ENCODE peak calls at places on chromosomes 2 and 18, in ten cellular contexts. One of them, this sample, is unnamed.

GRCh38 chr2:173456960-173457359 is 102.3 kb downstream of the CDCA7 start:
- DNase-seq in upper lobe of left lung: no peak
- DNase-seq in HT1080: no peak
- DNase-seq in astrocyte: no peak
- DNase-seq in kidney: no peak
- DNase-seq in body of pancreas: no peak
- DNase-seq in stimulated activated CD8-positive, alpha-beta memory T cell treated with anti-CD3 and anti-CD28 coated beads, Interleukin-4, amount 100 ng/mL, for 4 hours: no peak
- DNase-seq in Daoy: no peak
- DNase-seq in thyroid gland: no peak
- DNase-seq in psoas muscle: no peak
- DNase-seq in this sample: no peak

GRCh38 chr2:70986499-70987189 is 8.0 kb downstream of the TEX261 start:
- DNase-seq in upper lobe of left lung: no peak
- DNase-seq in body of pancreas: peak
- DNase-seq in astrocyte: no peak
- DNase-seq in HT1080: no peak
- DNase-seq in thyroid gland: no peak
- DNase-seq in psoas muscle: no peak
- DNase-seq in stimulated activated CD8-positive, alpha-beta memory T cell treated with anti-CD3 and anti-CD28 coated beads, Interleukin-4, amount 100 ng/mL, for 4 hours: no peak
- DNase-seq in Daoy: no peak
- DNase-seq in kidney: no peak
- DNase-seq in this sample: no peak

GRCh38 chr2:25481381-25482310 is 139.9 kb upstream of the DNMT3A start:
- DNase-seq in HT1080: peak
- DNase-seq in upper lobe of left lung: no peak
- DNase-seq in psoas muscle: no peak
- DNase-seq in thyroid gland: peak
- DNase-seq in body of pancreas: no peak
- DNase-seq in astrocyte: peak
- DNase-seq in stimulated activated CD8-positive, alpha-beta memory T cell treated with anti-CD3 and anti-CD28 coated beads, Interleukin-4, amount 100 ng/mL, for 4 hours: no peak
- DNase-seq in kidney: no peak
- DNase-seq in Daoy: peak
- DNase-seq in this sample: no peak

GRCh38 chr2:191569025-191569424 is 108.9 kb upstream of the NABP1 start:
- DNase-seq in thyroid gland: no peak
- DNase-seq in Daoy: no peak
- DNase-seq in astrocyte: no peak
- DNase-seq in psoas muscle: no peak
- DNase-seq in HT1080: peak
- DNase-seq in kidney: no peak
- DNase-seq in stimulated activated CD8-positive, alpha-beta memory T cell treated with anti-CD3 and anti-CD28 coated beads, Interleukin-4, amount 100 ng/mL, for 4 hours: no peak
- DNase-seq in upper lobe of left lung: no peak
- DNase-seq in body of pancreas: no peak
- DNase-seq in this sample: peak

GRCh38 chr18:70672581-70672980 is 383.7 kb downstream of the SOCS6 start:
- DNase-seq in thyroid gland: no peak
- DNase-seq in astrocyte: no peak
- DNase-seq in psoas muscle: no peak
- DNase-seq in upper lobe of left lung: no peak
- DNase-seq in stimulated activated CD8-positive, alpha-beta memory T cell treated with anti-CD3 and anti-CD28 coated beads, Interleukin-4, amount 100 ng/mL, for 4 hours: no peak
- DNase-seq in Daoy: no peak
- DNase-seq in kidney: no peak
- DNase-seq in HT1080: no peak
- DNase-seq in body of pancreas: no peak
- DNase-seq in this sample: no peak

GRCh38 chr2:75539955-75540716 is 20.6 kb downstream of the EVA1A start:
- DNase-seq in HT1080: no peak
- DNase-seq in upper lobe of left lung: no peak
- DNase-seq in stimulated activated CD8-positive, alpha-beta memory T cell treated with anti-CD3 and anti-CD28 coated beads, Interleukin-4, amount 100 ng/mL, for 4 hours: no peak
- DNase-seq in thyroid gland: no peak
- DNase-seq in Daoy: no peak
- DNase-seq in body of pancreas: no peak
- DNase-seq in psoas muscle: no peak
- DNase-seq in kidney: no peak
- DNase-seq in astrocyte: no peak
- DNase-seq in this sample: no peak

GRCh38 chr2:55112229-55113016 is 62.2 kb upstream of the RTN4 start:
- DNase-seq in stimulated activated CD8-positive, alpha-beta memory T cell treated with anti-CD3 and anti-CD28 coated beads, Interleukin-4, amount 100 ng/mL, for 4 hours: no peak
- DNase-seq in astrocyte: peak
- DNase-seq in HT1080: no peak
- DNase-seq in Daoy: peak
- DNase-seq in kidney: peak
- DNase-seq in thyroid gland: peak
- DNase-seq in body of pancreas: peak
- DNase-seq in psoas muscle: peak
- DNase-seq in upper lobe of left lung: no peak
- DNase-seq in this sample: no peak

GRCh38 chr2:179818546-179818945 is 42.9 kb downstream of the ZNF385B start:
- DNase-seq in astrocyte: peak
- DNase-seq in upper lobe of left lung: no peak
- DNase-seq in stimulated activated CD8-positive, alpha-beta memory T cell treated with anti-CD3 and anti-CD28 coated beads, Interleukin-4, amount 100 ng/mL, for 4 hours: no peak
- DNase-seq in psoas muscle: no peak
- DNase-seq in Daoy: peak
- DNase-seq in HT1080: peak
- DNase-seq in kidney: no peak
- DNase-seq in body of pancreas: no peak
- DNase-seq in thyroid gland: no peak
- DNase-seq in this sample: no peak

GRCh38 chr2:223122706-223123265 is 70.8 kb downstream of the KCNE4 start:
- DNase-seq in body of pancreas: no peak
- DNase-seq in upper lobe of left lung: no peak
- DNase-seq in psoas muscle: no peak
- DNase-seq in HT1080: no peak
- DNase-seq in thyroid gland: no peak
- DNase-seq in kidney: no peak
- DNase-seq in astrocyte: no peak
- DNase-seq in stimulated activated CD8-positive, alpha-beta memory T cell treated with anti-CD3 and anti-CD28 coated beads, Interleukin-4, amount 100 ng/mL, for 4 hours: no peak
- DNase-seq in Daoy: no peak
- DNase-seq in this sample: no peak

GRCh38 chr2:135768863-135769262 is 27.2 kb downstream of the UBXN4 start:
- DNase-seq in thyroid gland: no peak
- DNase-seq in upper lobe of left lung: no peak
- DNase-seq in psoas muscle: no peak
- DNase-seq in astrocyte: no peak
- DNase-seq in HT1080: no peak
- DNase-seq in body of pancreas: no peak
- DNase-seq in kidney: no peak
- DNase-seq in stimulated activated CD8-positive, alpha-beta memory T cell treated with anti-CD3 and anti-CD28 coated beads, Interleukin-4, amount 100 ng/mL, for 4 hours: no peak
- DNase-seq in Daoy: no peak
- DNase-seq in this sample: no peak

GRCh38 chr18:47215554-47216138 is 35.8 kb downstream of the SKOR2 start:
- DNase-seq in stimulated activated CD8-positive, alpha-beta memory T cell treated with anti-CD3 and anti-CD28 coated beads, Interleukin-4, amount 100 ng/mL, for 4 hours: no peak
- DNase-seq in astrocyte: peak
- DNase-seq in thyroid gland: peak
- DNase-seq in upper lobe of left lung: no peak
- DNase-seq in body of pancreas: no peak
- DNase-seq in Daoy: peak
- DNase-seq in psoas muscle: no peak
- DNase-seq in kidney: no peak
- DNase-seq in HT1080: peak
- DNase-seq in this sample: peak

GRCh38 chr2:130883520-130883919 is 46.8 kb downstream of the ARHGEF4 start:
- DNase-seq in body of pancreas: no peak
- DNase-seq in upper lobe of left lung: no peak
- DNase-seq in Daoy: no peak
- DNase-seq in astrocyte: no peak
- DNase-seq in HT1080: no peak
- DNase-seq in thyroid gland: no peak
- DNase-seq in stimulated activated CD8-positive, alpha-beta memory T cell treated with anti-CD3 and anti-CD28 coated beads, Interleukin-4, amount 100 ng/mL, for 4 hours: no peak
- DNase-seq in psoas muscle: no peak
- DNase-seq in kidney: no peak
- DNase-seq in this sample: no peak

GRCh38 chr2:146135245-146135644 is 1615.3 kb upstream of the ZEB2 start:
- DNase-seq in astrocyte: no peak
- DNase-seq in thyroid gland: no peak
- DNase-seq in kidney: no peak
- DNase-seq in upper lobe of left lung: no peak
- DNase-seq in stimulated activated CD8-positive, alpha-beta memory T cell treated with anti-CD3 and anti-CD28 coated beads, Interleukin-4, amount 100 ng/mL, for 4 hours: no peak
- DNase-seq in Daoy: no peak
- DNase-seq in HT1080: no peak
- DNase-seq in body of pancreas: no peak
- DNase-seq in psoas muscle: no peak
- DNase-seq in this sample: peak

GRCh38 chr2:132424526-132425121 is 8.0 kb downstream of the GPR39 start:
- DNase-seq in astrocyte: peak
- DNase-seq in HT1080: no peak
- DNase-seq in body of pancreas: peak
- DNase-seq in thyroid gland: peak
- DNase-seq in upper lobe of left lung: no peak
- DNase-seq in kidney: no peak
- DNase-seq in Daoy: no peak
- DNase-seq in psoas muscle: no peak
- DNase-seq in stimulated activated CD8-positive, alpha-beta memory T cell treated with anti-CD3 and anti-CD28 coated beads, Interleukin-4, amount 100 ng/mL, for 4 hours: no peak
- DNase-seq in this sample: no peak

GRCh38 chr2:69309336-69310048 is 77.5 kb downstream of the GFPT1 start:
- DNase-seq in HT1080: no peak
- DNase-seq in stimulated activated CD8-positive, alpha-beta memory T cell treated with anti-CD3 and anti-CD28 coated beads, Interleukin-4, amount 100 ng/mL, for 4 hours: no peak
- DNase-seq in Daoy: no peak
- DNase-seq in body of pancreas: peak
- DNase-seq in kidney: no peak
- DNase-seq in psoas muscle: no peak
- DNase-seq in astrocyte: peak
- DNase-seq in upper lobe of left lung: no peak
- DNase-seq in thyroid gland: peak
- DNase-seq in this sample: no peak

GRCh38 chr2:58427572-58428285 is 186.6 kb upstream of the FANCL start:
- DNase-seq in psoas muscle: no peak
- DNase-seq in kidney: peak
- DNase-seq in stimulated activated CD8-positive, alpha-beta memory T cell treated with anti-CD3 and anti-CD28 coated beads, Interleukin-4, amount 100 ng/mL, for 4 hours: no peak
- DNase-seq in thyroid gland: peak
- DNase-seq in astrocyte: peak
- DNase-seq in Daoy: peak
- DNase-seq in HT1080: no peak
- DNase-seq in body of pancreas: peak
- DNase-seq in upper lobe of left lung: no peak
- DNase-seq in this sample: peak

GRCh38 chr2:238904177-238904576 is 56.3 kb downstream of the TWIST2 start:
- DNase-seq in psoas muscle: no peak
- DNase-seq in kidney: no peak
- DNase-seq in Daoy: no peak
- DNase-seq in HT1080: no peak
- DNase-seq in astrocyte: no peak
- DNase-seq in stimulated activated CD8-positive, alpha-beta memory T cell treated with anti-CD3 and anti-CD28 coated beads, Interleukin-4, amount 100 ng/mL, for 4 hours: no peak
- DNase-seq in thyroid gland: no peak
- DNase-seq in body of pancreas: no peak
- DNase-seq in upper lobe of left lung: no peak
- DNase-seq in this sample: no peak

GRCh38 chr18:49041677-49042570 is 91.2 kb upstream of the SMAD7 start:
- DNase-seq in upper lobe of left lung: peak
- DNase-seq in psoas muscle: no peak
- DNase-seq in HT1080: peak
- DNase-seq in thyroid gland: peak
- DNase-seq in Daoy: peak
- DNase-seq in stimulated activated CD8-positive, alpha-beta memory T cell treated with anti-CD3 and anti-CD28 coated beads, Interleukin-4, amount 100 ng/mL, for 4 hours: no peak
- DNase-seq in astrocyte: peak
- DNase-seq in kidney: no peak
- DNase-seq in body of pancreas: peak
- DNase-seq in this sample: peak

GRCh38 chr2:20584045-20584636 is 66.8 kb downstream of the HS1BP3 start:
- DNase-seq in psoas muscle: peak
- DNase-seq in Daoy: no peak
- DNase-seq in HT1080: no peak
- DNase-seq in body of pancreas: no peak
- DNase-seq in stimulated activated CD8-positive, alpha-beta memory T cell treated with anti-CD3 and anti-CD28 coated beads, Interleukin-4, amount 100 ng/mL, for 4 hours: no peak
- DNase-seq in astrocyte: no peak
- DNase-seq in kidney: peak
- DNase-seq in thyroid gland: peak
- DNase-seq in upper lobe of left lung: no peak
- DNase-seq in this sample: no peak

GRCh38 chr2:225894240-225894980 is 494.9 kb downstream of the NYAP2 start:
- DNase-seq in astrocyte: peak
- DNase-seq in kidney: no peak
- DNase-seq in upper lobe of left lung: no peak
- DNase-seq in HT1080: peak
- DNase-seq in Daoy: peak
- DNase-seq in thyroid gland: no peak
- DNase-seq in psoas muscle: no peak
- DNase-seq in body of pancreas: no peak
- DNase-seq in stimulated activated CD8-positive, alpha-beta memory T cell treated with anti-CD3 and anti-CD28 coated beads, Interleukin-4, amount 100 ng/mL, for 4 hours: no peak
- DNase-seq in this sample: peak

GRCh38 chr2:73707058-73707457 is 30.1 kb downstream of the TPRKB start:
- DNase-seq in upper lobe of left lung: no peak
- DNase-seq in HT1080: no peak
- DNase-seq in astrocyte: no peak
- DNase-seq in body of pancreas: no peak
- DNase-seq in kidney: no peak
- DNase-seq in psoas muscle: no peak
- DNase-seq in thyroid gland: no peak
- DNase-seq in stimulated activated CD8-positive, alpha-beta memory T cell treated with anti-CD3 and anti-CD28 coated beads, Interleukin-4, amount 100 ng/mL, for 4 hours: no peak
- DNase-seq in Daoy: no peak
- DNase-seq in this sample: no peak

GRCh38 chr2:27194538-27195354 is 17.1 kb upstream of the ATRAID start:
- DNase-seq in stimulated activated CD8-positive, alpha-beta memory T cell treated with anti-CD3 and anti-CD28 coated beads, Interleukin-4, amount 100 ng/mL, for 4 hours: no peak
- DNase-seq in kidney: no peak
- DNase-seq in HT1080: no peak
- DNase-seq in thyroid gland: peak
- DNase-seq in astrocyte: no peak
- DNase-seq in body of pancreas: no peak
- DNase-seq in psoas muscle: no peak
- DNase-seq in upper lobe of left lung: no peak
- DNase-seq in Daoy: no peak
- DNase-seq in this sample: peak

GRCh38 chr18:12049983-12050811 is 43.4 kb upstream of the ANKRD62 start:
- DNase-seq in kidney: peak
- DNase-seq in astrocyte: no peak
- DNase-seq in psoas muscle: no peak
- DNase-seq in Daoy: no peak
- DNase-seq in upper lobe of left lung: no peak
- DNase-seq in stimulated activated CD8-positive, alpha-beta memory T cell treated with anti-CD3 and anti-CD28 coated beads, Interleukin-4, amount 100 ng/mL, for 4 hours: no peak
- DNase-seq in thyroid gland: peak
- DNase-seq in HT1080: no peak
- DNase-seq in body of pancreas: no peak
- DNase-seq in this sample: no peak

GRCh38 chr2:241562269-241562891 is 3.8 kb downstream of the BOK start:
- DNase-seq in Daoy: no peak
- DNase-seq in astrocyte: no peak
- DNase-seq in psoas muscle: peak
- DNase-seq in kidney: peak
- DNase-seq in upper lobe of left lung: no peak
- DNase-seq in stimulated activated CD8-positive, alpha-beta memory T cell treated with anti-CD3 and anti-CD28 coated beads, Interleukin-4, amount 100 ng/mL, for 4 hours: no peak
- DNase-seq in thyroid gland: no peak
- DNase-seq in HT1080: no peak
- DNase-seq in body of pancreas: no peak
- DNase-seq in this sample: no peak

GRCh38 chr2:205764502-205764815 is 82.2 kb downstream of the NRP2 start:
- DNase-seq in stimulated activated CD8-positive, alpha-beta memory T cell treated with anti-CD3 and anti-CD28 coated beads, Interleukin-4, amount 100 ng/mL, for 4 hours: no peak
- DNase-seq in HT1080: no peak
- DNase-seq in astrocyte: no peak
- DNase-seq in thyroid gland: no peak
- DNase-seq in upper lobe of left lung: no peak
- DNase-seq in Daoy: no peak
- DNase-seq in body of pancreas: no peak
- DNase-seq in kidney: no peak
- DNase-seq in psoas muscle: no peak
- DNase-seq in this sample: no peak

GRCh38 chr2:202842690-202843089 is 28.9 kb downstream of the ICA1L start:
- DNase-seq in kidney: no peak
- DNase-seq in psoas muscle: no peak
- DNase-seq in thyroid gland: no peak
- DNase-seq in Daoy: no peak
- DNase-seq in body of pancreas: no peak
- DNase-seq in upper lobe of left lung: no peak
- DNase-seq in astrocyte: no peak
- DNase-seq in stimulated activated CD8-positive, alpha-beta memory T cell treated with anti-CD3 and anti-CD28 coated beads, Interleukin-4, amount 100 ng/mL, for 4 hours: no peak
- DNase-seq in HT1080: no peak
- DNase-seq in this sample: no peak

GRCh38 chr18:33802955-33803354 is 224.9 kb downstream of the ASXL3 start:
- DNase-seq in psoas muscle: no peak
- DNase-seq in body of pancreas: peak
- DNase-seq in HT1080: no peak
- DNase-seq in upper lobe of left lung: peak
- DNase-seq in stimulated activated CD8-positive, alpha-beta memory T cell treated with anti-CD3 and anti-CD28 coated beads, Interleukin-4, amount 100 ng/mL, for 4 hours: no peak
- DNase-seq in Daoy: no peak
- DNase-seq in thyroid gland: peak
- DNase-seq in astrocyte: no peak
- DNase-seq in kidney: no peak
- DNase-seq in this sample: no peak

GRCh38 chr18:27120246-27120645 is 64.9 kb downstream of the CHST9 start:
- DNase-seq in thyroid gland: no peak
- DNase-seq in body of pancreas: no peak
- DNase-seq in psoas muscle: no peak
- DNase-seq in astrocyte: peak
- DNase-seq in HT1080: peak
- DNase-seq in stimulated activated CD8-positive, alpha-beta memory T cell treated with anti-CD3 and anti-CD28 coated beads, Interleukin-4, amount 100 ng/mL, for 4 hours: no peak
- DNase-seq in kidney: no peak
- DNase-seq in upper lobe of left lung: no peak
- DNase-seq in Daoy: peak
- DNase-seq in this sample: no peak

This sample was measured in H4.